ENCODE peak calls at places on chromosome 1, in nine cellular contexts. One of them, this sample, is unnamed.

GRCh38 chr1:206661161-206661820 is 23.4 kb upstream of the MAPKAPK2 start:
- DNase-seq in psoas muscle: no peak
- DNase-seq in AG09309: no peak
- DNase-seq in cardiac muscle cell: no peak
- DNase-seq in heart left ventricle: no peak
- DNase-seq in brain microvascular endothelial cell: no peak
- DNase-seq in fibroblast of mammary gland: no peak
- DNase-seq in AG10803: no peak
- DNase-seq in fibroblast of lung: no peak
- DNase-seq in this sample: no peak

GRCh38 chr1:222369991-222370910 is 177.7 kb downstream of the HHIPL2 start:
- DNase-seq in psoas muscle: no peak
- DNase-seq in AG09309: peak
- DNase-seq in cardiac muscle cell: peak
- DNase-seq in heart left ventricle: no peak
- DNase-seq in brain microvascular endothelial cell: peak
- DNase-seq in fibroblast of mammary gland: peak
- DNase-seq in AG10803: peak
- DNase-seq in fibroblast of lung: peak
- DNase-seq in this sample: peak

GRCh38 chr1:25774921-25775774 is 24.8 kb upstream of the SELENON start:
- DNase-seq in psoas muscle: no peak
- DNase-seq in AG09309: no peak
- DNase-seq in cardiac muscle cell: no peak
- DNase-seq in heart left ventricle: no peak
- DNase-seq in brain microvascular endothelial cell: no peak
- DNase-seq in fibroblast of mammary gland: no peak
- DNase-seq in AG10803: no peak
- DNase-seq in fibroblast of lung: no peak
- DNase-seq in this sample: no peak

GRCh38 chr1:109537450-109538178 is 2.1 kb upstream of the GPR61 start:
- DNase-seq in psoas muscle: peak
- DNase-seq in AG09309: no peak
- DNase-seq in cardiac muscle cell: no peak
- DNase-seq in heart left ventricle: no peak
- DNase-seq in brain microvascular endothelial cell: no peak
- DNase-seq in fibroblast of mammary gland: no peak
- DNase-seq in AG10803: no peak
- DNase-seq in fibroblast of lung: no peak
- DNase-seq in this sample: no peak

GRCh38 chr1:36913523-36914060 is 120.7 kb downstream of the GRIK3 start:
- DNase-seq in psoas muscle: no peak
- DNase-seq in AG09309: no peak
- DNase-seq in cardiac muscle cell: no peak
- DNase-seq in heart left ventricle: no peak
- DNase-seq in brain microvascular endothelial cell: no peak
- DNase-seq in fibroblast of mammary gland: no peak
- DNase-seq in AG10803: no peak
- DNase-seq in fibroblast of lung: no peak
- DNase-seq in this sample: no peak

GRCh38 chr1:156025873-156026272 is 5.1 kb upstream of the SSR2 start:
- DNase-seq in psoas muscle: no peak
- DNase-seq in AG09309: no peak
- DNase-seq in cardiac muscle cell: peak
- DNase-seq in heart left ventricle: peak
- DNase-seq in brain microvascular endothelial cell: peak
- DNase-seq in fibroblast of mammary gland: peak
- DNase-seq in AG10803: no peak
- DNase-seq in fibroblast of lung: peak
- DNase-seq in this sample: peak

GRCh38 chr1:41530411-41530810 is 45.9 kb upstream of the EDN2 start:
- DNase-seq in psoas muscle: no peak
- DNase-seq in AG09309: no peak
- DNase-seq in cardiac muscle cell: no peak
- DNase-seq in heart left ventricle: no peak
- DNase-seq in brain microvascular endothelial cell: no peak
- DNase-seq in fibroblast of mammary gland: no peak
- DNase-seq in AG10803: no peak
- DNase-seq in fibroblast of lung: no peak
- DNase-seq in this sample: no peak

GRCh38 chr1:155984341-155984740 is 6.0 kb upstream of the ARHGEF2 start:
- DNase-seq in psoas muscle: no peak
- DNase-seq in AG09309: no peak
- DNase-seq in cardiac muscle cell: no peak
- DNase-seq in heart left ventricle: no peak
- DNase-seq in brain microvascular endothelial cell: no peak
- DNase-seq in fibroblast of mammary gland: no peak
- DNase-seq in AG10803: no peak
- DNase-seq in fibroblast of lung: no peak
- DNase-seq in this sample: no peak

GRCh38 chr1:52970149-52970548 is 43.1 kb downstream of the SCP2 start:
- DNase-seq in psoas muscle: no peak
- DNase-seq in AG09309: no peak
- DNase-seq in cardiac muscle cell: peak
- DNase-seq in heart left ventricle: no peak
- DNase-seq in brain microvascular endothelial cell: no peak
- DNase-seq in fibroblast of mammary gland: peak
- DNase-seq in AG10803: peak
- DNase-seq in fibroblast of lung: peak
- DNase-seq in this sample: peak

GRCh38 chr1:160046494-160047115 is 14.8 kb upstream of the PIGM start:
- DNase-seq in psoas muscle: peak
- DNase-seq in AG09309: no peak
- DNase-seq in cardiac muscle cell: peak
- DNase-seq in heart left ventricle: peak
- DNase-seq in brain microvascular endothelial cell: peak
- DNase-seq in fibroblast of mammary gland: peak
- DNase-seq in AG10803: peak
- DNase-seq in fibroblast of lung: peak
- DNase-seq in this sample: peak

GRCh38 chr1:232110281-232111090 is 483.9 kb downstream of the DISC1 start:
- DNase-seq in psoas muscle: no peak
- DNase-seq in AG09309: peak
- DNase-seq in cardiac muscle cell: peak
- DNase-seq in heart left ventricle: no peak
- DNase-seq in brain microvascular endothelial cell: peak
- DNase-seq in fibroblast of mammary gland: peak
- DNase-seq in AG10803: peak
- DNase-seq in fibroblast of lung: peak
- DNase-seq in this sample: peak

GRCh38 chr1:93584238-93585003 is 97.2 kb downstream of the BCAR3 start:
- DNase-seq in psoas muscle: no peak
- DNase-seq in AG09309: no peak
- DNase-seq in cardiac muscle cell: peak
- DNase-seq in heart left ventricle: peak
- DNase-seq in brain microvascular endothelial cell: no peak
- DNase-seq in fibroblast of mammary gland: peak
- DNase-seq in AG10803: peak
- DNase-seq in fibroblast of lung: no peak
- DNase-seq in this sample: peak

GRCh38 chr1:93588206-93588605 is 93.4 kb downstream of the BCAR3 start:
- DNase-seq in psoas muscle: no peak
- DNase-seq in AG09309: no peak
- DNase-seq in cardiac muscle cell: peak
- DNase-seq in heart left ventricle: peak
- DNase-seq in brain microvascular endothelial cell: peak
- DNase-seq in fibroblast of mammary gland: no peak
- DNase-seq in AG10803: no peak
- DNase-seq in fibroblast of lung: no peak
- DNase-seq in this sample: no peak

GRCh38 chr1:93588955-93589354 is 92.7 kb downstream of the BCAR3 start:
- DNase-seq in psoas muscle: no peak
- DNase-seq in AG09309: no peak
- DNase-seq in cardiac muscle cell: no peak
- DNase-seq in heart left ventricle: no peak
- DNase-seq in brain microvascular endothelial cell: no peak
- DNase-seq in fibroblast of mammary gland: no peak
- DNase-seq in AG10803: no peak
- DNase-seq in fibroblast of lung: no peak
- DNase-seq in this sample: no peak

GRCh38 chr1:93585059-93585966 is 96.3 kb downstream of the BCAR3 start:
- DNase-seq in psoas muscle: peak
- DNase-seq in AG09309: no peak
- DNase-seq in cardiac muscle cell: peak
- DNase-seq in heart left ventricle: peak
- DNase-seq in brain microvascular endothelial cell: peak
- DNase-seq in fibroblast of mammary gland: peak
- DNase-seq in AG10803: peak
- DNase-seq in fibroblast of lung: no peak
- DNase-seq in this sample: no peak

DNA sequence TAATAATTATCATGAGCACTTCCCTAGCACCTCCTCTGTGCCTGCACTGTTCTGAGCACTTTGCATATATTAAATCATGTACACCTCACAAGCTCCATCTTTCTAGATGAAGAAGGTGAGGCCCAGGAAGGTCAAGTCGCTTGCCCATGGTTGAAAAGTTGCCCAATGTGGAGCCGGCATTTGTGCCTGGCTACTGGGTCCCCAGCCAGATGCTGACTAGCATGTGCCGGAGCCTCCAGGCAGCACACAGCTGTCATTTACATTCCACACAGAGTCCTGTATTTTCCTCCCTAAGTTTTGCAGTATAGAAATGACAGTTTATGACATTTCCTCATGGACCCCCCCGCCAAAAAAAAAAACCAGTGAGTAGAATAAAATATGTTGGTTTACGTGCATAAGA is 94.3 kb downstream of the BCAR3 start:
- DNase-seq in psoas muscle: no peak
- DNase-seq in AG09309: no peak
- DNase-seq in cardiac muscle cell: no peak
- DNase-seq in heart left ventricle: no peak
- DNase-seq in brain microvascular endothelial cell: no peak
- DNase-seq in fibroblast of mammary gland: no peak
- DNase-seq in AG10803: no peak
- DNase-seq in fibroblast of lung: no peak
- DNase-seq in this sample: no peak
- H3K4me3 ChIP-seq in psoas muscle: no peak
- H3K4me3 ChIP-seq in AG09309: no peak
- H3K4me3 ChIP-seq in cardiac muscle cell: no peak
- H3K4me3 ChIP-seq in heart left ventricle: no peak
- H3K4me3 ChIP-seq in brain microvascular endothelial cell: no peak
- H3K4me3 ChIP-seq in fibroblast of mammary gland: no peak
- H3K4me3 ChIP-seq in AG10803: no peak
- H3K4me3 ChIP-seq in fibroblast of lung: no peak
- H3K4me3 ChIP-seq in this sample: no peak

GRCh38 chr1:54581621-54582035 is 33.6 kb downstream of the ACOT11 start:
- DNase-seq in psoas muscle: peak
- DNase-seq in AG09309: peak
- DNase-seq in cardiac muscle cell: peak
- DNase-seq in heart left ventricle: peak
- DNase-seq in brain microvascular endothelial cell: peak
- DNase-seq in fibroblast of mammary gland: peak
- DNase-seq in AG10803: peak
- DNase-seq in fibroblast of lung: peak
- DNase-seq in this sample: peak
- TF ChIP-seq CTCF in psoas muscle: no peak
- TF ChIP-seq CTCF in AG09309: no peak
- TF ChIP-seq CTCF in cardiac muscle cell: no peak
- TF ChIP-seq CTCF in heart left ventricle: peak
- TF ChIP-seq CTCF in brain microvascular endothelial cell: no peak
- TF ChIP-seq CTCF in fibroblast of mammary gland: no peak
- TF ChIP-seq CTCF in AG10803: no peak
- TF ChIP-seq CTCF in fibroblast of lung: no peak
- TF ChIP-seq CTCF in this sample: no peak

DNA sequence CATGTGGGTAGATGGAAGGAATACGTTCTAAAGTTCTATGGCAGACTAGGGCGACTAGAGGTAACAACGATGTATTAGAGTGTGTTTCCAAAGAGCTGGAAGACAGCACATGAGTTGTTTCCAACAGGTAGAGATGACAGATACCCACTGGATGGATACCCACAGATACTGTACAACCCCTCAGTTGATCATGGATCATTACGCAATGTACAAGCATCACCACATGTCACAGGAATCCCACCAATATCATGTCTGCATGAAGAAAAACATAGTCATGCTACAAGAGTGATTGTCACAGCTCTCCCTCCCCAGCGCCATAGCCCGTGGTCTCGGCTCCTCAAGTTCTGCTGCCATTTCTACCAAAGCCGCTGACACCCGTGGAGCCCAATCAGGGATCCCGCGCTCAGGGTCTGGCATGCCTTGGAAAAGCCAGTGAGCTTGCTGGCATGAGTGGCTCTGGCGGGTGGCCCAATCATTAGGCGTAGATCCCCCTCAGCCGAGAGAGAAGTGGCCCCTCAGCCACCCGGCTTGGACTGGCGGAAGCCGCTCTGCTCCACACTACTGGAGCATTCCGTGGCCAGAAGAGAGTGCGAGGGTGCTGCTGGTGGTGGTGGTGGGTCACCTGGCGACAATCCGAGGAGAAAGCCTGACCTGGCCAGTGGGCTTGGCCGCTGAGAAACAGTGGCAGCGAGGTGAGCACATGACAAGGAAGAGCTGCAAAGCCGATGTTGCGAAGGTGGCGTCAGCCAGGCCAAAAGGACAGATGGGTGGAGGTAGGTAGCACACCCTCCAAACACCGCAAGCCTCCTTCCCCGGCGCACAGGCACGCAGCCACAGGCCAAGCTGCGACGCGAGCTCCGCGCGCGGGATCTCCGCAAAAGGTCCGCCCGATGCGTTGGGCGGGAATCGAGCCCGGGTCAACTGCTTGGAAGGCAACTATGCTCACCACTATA is 65.7 kb upstream of the FCGR2A start:
- DNase-seq in psoas muscle: no peak
- DNase-seq in AG09309: no peak
- DNase-seq in cardiac muscle cell: peak
- DNase-seq in heart left ventricle: no peak
- DNase-seq in brain microvascular endothelial cell: peak
- DNase-seq in fibroblast of mammary gland: peak
- DNase-seq in AG10803: no peak
- DNase-seq in fibroblast of lung: peak
- DNase-seq in this sample: no peak
- H3K4me3 ChIP-seq in psoas muscle: peak
- H3K4me3 ChIP-seq in AG09309: peak
- H3K4me3 ChIP-seq in cardiac muscle cell: peak
- H3K4me3 ChIP-seq in heart left ventricle: peak
- H3K4me3 ChIP-seq in brain microvascular endothelial cell: peak
- H3K4me3 ChIP-seq in fibroblast of mammary gland: peak
- H3K4me3 ChIP-seq in AG10803: peak
- H3K4me3 ChIP-seq in fibroblast of lung: peak
- H3K4me3 ChIP-seq in this sample: peak

DNA sequence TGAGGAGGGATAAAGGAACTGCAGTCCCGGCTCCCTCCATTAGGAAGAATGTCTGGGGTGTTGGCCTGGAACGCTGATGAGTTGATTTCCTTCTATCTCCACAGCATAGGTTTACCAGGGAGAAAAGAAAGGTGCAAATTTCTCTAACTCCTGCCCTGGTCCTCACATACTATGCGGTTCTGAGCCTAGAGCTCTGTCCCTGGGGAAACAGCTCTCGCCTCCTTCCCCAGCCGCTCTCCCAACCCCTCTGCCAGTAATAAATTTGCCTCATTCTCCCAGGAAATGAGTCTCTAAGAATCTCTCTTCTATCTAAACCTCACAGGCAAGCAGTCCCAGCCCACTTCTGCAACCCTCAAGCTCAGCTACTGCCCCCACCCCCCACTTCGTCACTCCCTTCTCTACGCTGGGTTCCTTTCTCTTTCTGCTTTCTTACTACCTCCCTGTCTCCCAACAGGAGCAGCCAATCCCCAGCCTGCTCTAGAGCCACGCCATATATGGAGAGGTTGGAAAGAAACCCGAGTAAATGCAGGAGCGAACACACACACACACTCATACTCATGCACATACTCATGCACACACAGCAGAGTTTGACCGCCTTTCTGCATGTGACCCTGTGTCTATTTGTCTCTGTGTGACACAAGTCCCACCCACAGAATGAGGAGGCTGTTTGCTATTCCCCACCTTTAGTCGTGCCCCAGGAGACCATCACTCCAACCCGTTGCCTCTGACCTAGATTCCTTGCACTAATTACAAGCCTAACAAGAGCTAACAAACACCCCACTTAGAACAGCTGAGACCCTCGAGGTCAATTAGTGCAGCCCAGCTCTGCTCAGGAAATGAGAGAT is 13.4 kb downstream of the PLEKHO1 start:
- DNase-seq in psoas muscle: peak
- DNase-seq in AG09309: peak
- DNase-seq in cardiac muscle cell: peak
- DNase-seq in heart left ventricle: peak
- DNase-seq in brain microvascular endothelial cell: peak
- DNase-seq in fibroblast of mammary gland: peak
- DNase-seq in AG10803: peak
- DNase-seq in fibroblast of lung: peak
- DNase-seq in this sample: peak
- TF ChIP-seq CTCF in psoas muscle: no peak
- TF ChIP-seq CTCF in AG09309: peak
- TF ChIP-seq CTCF in cardiac muscle cell: peak
- TF ChIP-seq CTCF in heart left ventricle: no peak
- TF ChIP-seq CTCF in brain microvascular endothelial cell: peak
- TF ChIP-seq CTCF in fibroblast of mammary gland: no peak
- TF ChIP-seq CTCF in AG10803: peak
- TF ChIP-seq CTCF in fibroblast of lung: peak
- TF ChIP-seq CTCF in this sample: peak